ENCODE peak calls at places on chromosome 22, in six cellular contexts. H is NCI-H460, R is putamen, B is non-pigmented ciliary epithelial cell, Q is T follicular helper cell, A is occipital lobe. S is an unnamed sample.

GRCh38 chr22:17451251-17451765 is 82.0 kb downstream of the CECR2 start:
- DNase-seq in Q (no peak), H (no peak), B (no peak), R (no peak), A (no peak), S (no peak)

GRCh38 chr22:17706451-17706900 is 67.8 kb downstream of the BID start:
- DNase-seq in Q (no peak), B (peak), R (peak), H (peak), A (peak), S (peak)

GRCh38 chr22:31972180-31972579 is 27.8 kb downstream of the YWHAH start:
- DNase-seq in A (no peak), B (no peak), Q (no peak), H (no peak), R (no peak), S (no peak)

GRCh38 chr22:47161631-47162030 is 399.2 kb downstream of the TBC1D22A start:
- DNase-seq in B (no peak), R (no peak), A (no peak), Q (no peak), H (no peak), S (no peak)

GRCh38 chr22:28923826-28924732 is 40.7 kb downstream of the ZNRF3 start:
- DNase-seq in R (peak), H (no peak), A (no peak), B (no peak), Q (no peak), S (no peak)

GRCh38 chr22:17955611-17956379 is 68.6 kb downstream of the MICAL3 start:
- DNase-seq in R (peak), A (peak), B (no peak), H (no peak), Q (no peak), S (no peak)

GRCh38 chr22:44885806-44886360 is 123.9 kb downstream of the PHF21B start:
- DNase-seq in Q (no peak), B (no peak), A (no peak), H (no peak), R (no peak), S (no peak)

GRCh38 chr22:25139062-25139461 is 60.6 kb upstream of the CRYBB3 start:
- DNase-seq in B (no peak), R (no peak), H (no peak), Q (no peak), A (no peak), S (no peak)

GRCh38 chr22:40044870-40045834 is 50.4 kb downstream of the FAM83F start:
- DNase-seq in R (no peak), H (no peak), Q (peak), A (peak), B (no peak), S (peak)